ENCODE peak calls at places on chromosomes 13 and 19, in seven cellular contexts. T is astrocyte, H is pancreas, A is endothelial cell of umbilical vein, B is body of pancreas, Y is ovary, M is uterus. I is an unnamed sample.

GRCh38 chr19:2770055-2771013 is 12.7 kb downstream of the SGTA start:
- DNase-seq in T (no peak), H (no peak), A (no peak), B (no peak), Y (peak; percentile 67), M (peak; percentile 66), I (peak; percentile 84)

GRCh38 chr19:56933014-56933705 is 92.6 kb upstream of the PEG3 start:
- DNase-seq in T (no peak), H (no peak), A (no peak), B (no peak), Y (no peak), M (no peak), I (no peak)

GRCh38 chr19:38900816-38901215 is 1.0 kb downstream of the NFKBIB start:
- DNase-seq in T (no peak), H (no peak), A (peak; percentile 56), B (no peak), Y (no peak), M (no peak), I (no peak)

GRCh38 chr19:16273005-16273404 is 51.6 kb upstream of the KLF2 start:
- DNase-seq in T (peak; percentile 57), H (no peak), A (no peak), B (no peak), Y (no peak), M (peak; percentile 52), I (peak; percentile 44)

GRCh38 chr19:12092065-12092867 is 27.7 kb downstream of the ZNF844 start:
- DNase-seq in T (peak; percentile 78), H (peak; percentile 90), A (peak; percentile 71), B (peak; percentile 82), Y (peak; percentile 83), M (peak; percentile 77), I (peak; percentile 90)

GRCh38 chr13:75704942-75705320 is 68.8 kb downstream of the LMO7 start:
- DNase-seq in T (no peak), H (peak; percentile 66), A (no peak), B (peak; percentile 65), Y (no peak), M (no peak), I (no peak)

GRCh38 chr19:42657551-42657950 is 62.8 kb upstream of the CEACAM8 start:
- DNase-seq in T (peak; percentile 8), H (no peak), A (no peak), B (no peak), Y (no peak), M (no peak), I (no peak)

GRCh38 chr19:16814526-16815100 is 14.6 kb upstream of the SIN3B start:
- DNase-seq in T (peak; percentile 48), H (no peak), A (no peak), B (no peak), Y (no peak), M (no peak), I (no peak)

GRCh38 chr19:5460748-5461147 is 5.5 kb downstream of the ZNRF4 start:
- DNase-seq in T (no peak), H (no peak), A (no peak), B (no peak), Y (no peak), M (no peak), I (no peak)

GRCh38 chr13:70668293-70668692 is 560.0 kb upstream of the KLHL1 start:
- DNase-seq in T (no peak), H (no peak), A (peak; percentile 13), B (no peak), Y (no peak), M (no peak), I (no peak)

GRCh38 chr19:36489920-36490415 is 607 bp upstream of the ZNF566 start:
- DNase-seq in T (peak; percentile 95), H (no peak), A (no peak), B (peak; percentile 67), Y (no peak), M (peak; percentile 79), I (no peak)

GRCh38 chr19:17281391-17282304 is at the start of gene ANKLE1:
- DNase-seq in T (no peak), H (peak; percentile 66), A (no peak), B (no peak), Y (peak; percentile 46), M (no peak), I (peak; percentile 29)

GRCh38 chr19:17473041-17473440 is 2.7 kb downstream of the SLC27A1 start:
- DNase-seq in T (peak; percentile 83), H (no peak), A (peak; percentile 64), B (no peak), Y (no peak), M (no peak), I (no peak)

GRCh38 chr19:54464624-54465266 is 1.2 kb upstream of the LENG9 start:
- DNase-seq in T (peak; percentile 70), H (peak; percentile 96), A (peak; percentile 72), B (peak; percentile 95), Y (peak; percentile 84), M (peak; percentile 77), I (peak; percentile 88)

GRCh38 chr13:30026093-30026492 is 175.7 kb upstream of the UBL3 start:
- DNase-seq in T (peak; percentile 86), H (no peak), A (peak; percentile 47), B (no peak), Y (no peak), M (no peak), I (no peak)

GRCh38 chr19:54207908-54208783 is 7.5 kb downstream of the RPS9 start:
- DNase-seq in T (peak; percentile 72), H (no peak), A (peak; percentile 48), B (peak; percentile 72), Y (peak; percentile 79), M (no peak), I (peak; percentile 78)

GRCh38 chr19:16066611-16067104 is 9.6 kb upstream of the TPM4 start:
- DNase-seq in T (peak; percentile 69), H (no peak), A (peak; percentile 86), B (no peak), Y (no peak), M (no peak), I (peak; percentile 34)

GRCh38 chr19:3478409-3479176 is 1.7 kb downstream of the SMIM24 start:
- DNase-seq in T (no peak), H (no peak), A (no peak), B (no peak), Y (no peak), M (no peak), I (no peak)

GRCh38 chr19:45638930-45639729 is at the start of gene EML2:
- DNase-seq in T (peak; percentile 14), H (peak; percentile 81), A (peak; percentile 33), B (peak; percentile 49), Y (peak; percentile 50), M (peak; percentile 28), I (no peak)

GRCh38 chr13:112857914-112858490 is 111.0 kb upstream of the MCF2L start:
- DNase-seq in T (no peak), H (no peak), A (no peak), B (no peak), Y (no peak), M (peak; percentile 11), I (no peak)

GRCh38 chr13:114068723-114069322 is 63.6 kb downstream of the RASA3 start:
- DNase-seq in T (peak; percentile 56), H (peak; percentile 56), A (peak; percentile 53), B (no peak), Y (no peak), M (peak; percentile 55), I (no peak)

GRCh38 chr13:50125556-50126377 is 110.5 kb downstream of the KCNRG start:
- DNase-seq in T (peak; percentile 55), H (peak; percentile 96), A (peak; percentile 86), B (peak; percentile 96), Y (peak; percentile 88), M (peak; percentile 90), I (peak; percentile 94)

GRCh38 chr13:50127726-50128291 is 112.6 kb downstream of the KCNRG start:
- DNase-seq in T (no peak), H (no peak), A (no peak), B (no peak), Y (peak; percentile 32), M (no peak), I (no peak)

GRCh38 chr13:50125306-50125555 is 110.0 kb downstream of the KCNRG start:
- DNase-seq in T (no peak), H (no peak), A (no peak), B (no peak), Y (no peak), M (no peak), I (no peak)

GRCh38 chr13:50127017-50127725 is 111.9 kb downstream of the KCNRG start:
- DNase-seq in T (no peak), H (no peak), A (no peak), B (peak; percentile 36), Y (peak; percentile 59), M (peak; percentile 49), I (peak; percentile 58)

GRCh38 chr13:50126378-50127016 is 111.3 kb downstream of the KCNRG start:
- DNase-seq in T (no peak), H (no peak), A (peak; percentile 39), B (no peak), Y (no peak), M (no peak), I (no peak)
- TF ChIP-seq CTCF in T (no peak), H (no peak), A (no peak), B (no peak), Y (no peak), M (no peak), I (no peak)

DNA sequence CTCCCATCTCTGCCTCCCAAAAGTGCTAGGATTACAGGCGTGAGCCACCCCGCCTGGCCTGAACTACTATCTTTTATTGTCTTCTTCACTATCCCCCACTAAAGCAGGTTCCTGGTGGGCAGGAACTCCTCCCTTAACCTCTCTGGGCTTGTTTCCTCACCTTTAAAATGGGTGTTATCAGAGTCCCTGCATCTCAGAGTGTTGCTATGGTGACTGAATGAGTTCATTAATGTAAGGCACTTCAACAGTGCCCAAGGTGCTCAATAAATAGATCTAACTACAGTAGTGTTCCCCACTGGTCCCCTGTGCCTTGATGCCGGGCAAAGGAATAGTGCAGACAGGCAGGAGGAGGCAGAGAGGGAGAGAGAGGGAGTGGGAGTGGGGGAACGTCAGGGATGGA is 20.5 kb downstream of the CCDC97 start:
- DNase-seq in T (no peak), H (no peak), A (no peak), B (no peak), Y (no peak), M (no peak), I (no peak)
- H3K36me3 ChIP-seq in T (peaks cover 20% of the 10 kb centered on the region), H (no peaks in the 10 kb centered on the region), A (peaks cover 40% of the 10 kb centered on the region), B (no peaks in the 10 kb centered on the region), Y (no peaks in the 10 kb centered on the region), M (no peaks in the 10 kb centered on the region), I (peaks cover 66% of the 10 kb centered on the region)

GRCh38 chr19:57949702-57950101 is 2.2 kb upstream of the ZNF256 start:
- DNase-seq in T (no peak), H (no peak), A (no peak), B (no peak), Y (no peak), M (no peak), I (no peak)

GRCh38 chr19:57949296-57949695 is 1.8 kb upstream of the ZNF256 start:
- DNase-seq in T (no peak), H (no peak), A (no peak), B (no peak), Y (peak; percentile 24), M (no peak), I (no peak)

DNA sequence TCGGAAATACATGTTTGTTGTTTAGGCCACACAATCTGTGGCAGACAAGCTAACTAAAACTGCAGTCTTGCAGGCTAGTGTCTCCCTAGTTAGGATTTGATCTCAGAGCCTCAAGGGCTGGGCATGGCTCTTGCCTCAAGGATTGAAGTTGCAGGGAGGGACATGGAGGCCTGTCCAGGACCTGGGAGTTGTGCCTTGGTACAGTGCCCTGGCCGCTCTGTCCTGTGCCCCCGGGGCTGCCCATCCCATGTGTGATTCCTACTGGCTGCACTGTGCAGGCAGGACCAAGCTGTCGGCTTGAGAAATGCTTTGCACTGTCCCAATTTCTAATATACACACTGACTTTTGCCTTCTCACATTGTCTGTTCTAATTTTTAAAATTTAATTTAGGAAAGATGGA is 7.5 kb upstream of the ZNF256 start:
- DNase-seq in T (no peak), H (no peak), A (no peak), B (no peak), Y (no peak), M (no peak), I (no peak)
- H3K27ac ChIP-seq in T (no peak overlapping the region), H (no peak overlapping the region), A (no peak overlapping the region), B (no peak overlapping the region), Y (no peak overlapping the region), M (no peak overlapping the region), I (no peak overlapping the region)

GRCh38 chr19:46786236-46787039 is 2.0 kb downstream of the SLC1A5 start:
- DNase-seq in T (peak; percentile 67), H (peak; percentile 65), A (peak; percentile 77), B (peak; percentile 50), Y (peak; percentile 71), M (peak; percentile 70), I (peak; percentile 59)
- TF ChIP-seq CTCF in T (no peak), H (no peak), A (no peak), B (no peak), Y (no peak), M (no peak), I (no peak)